ENCODE peak calls at places on chromosomes 7 and 10, in ten cellular contexts. V is AG04450, H is BE2C, R is mucosa of descending colon, K is left lung, T is D721Med, Q is tibial nerve, O is heart right ventricle, C is choroid plexus epithelial cell, P is body of pancreas. U is an unnamed sample.
A peak's percentile ranks its signal among the peaks of the same experiment; 100 is the strongest.

GRCh38 chr10:114245128-114245791 is 6.2 kb downstream of the VWA2 start:
- DNase-seq in P (peak; percentile 61), C (no peak), R (no peak), O (no peak), H (no peak), T (no peak), Q (no peak), V (no peak), K (no peak), U (peak; percentile 14)

GRCh38 chr10:113138937-113139585 is 189.0 kb downstream of the TCF7L2 start:
- DNase-seq in T (no peak), O (no peak), R (no peak), P (no peak), Q (no peak), V (no peak), H (no peak), K (no peak), C (no peak), U (no peak)

GRCh38 chr7:387132-388022 is 97.4 kb downstream of the FOXL3 start:
- DNase-seq in R (no peak), V (no peak), Q (no peak), O (no peak), H (no peak), K (no peak), C (no peak), P (no peak), T (no peak), U (no peak)

GRCh38 chr7:106065560-106066500 is 46.3 kb downstream of the SYPL1 start:
- DNase-seq in V (no peak), T (no peak), C (peak; percentile 64), H (no peak), O (no peak), Q (no peak), P (no peak), R (peak; percentile 66), K (no peak), U (no peak)

GRCh38 chr10:122847782-122848604 is 2.3 kb upstream of the CUZD1 start:
- DNase-seq in O (peak; percentile 12), V (no peak), H (no peak), Q (no peak), R (no peak), C (peak; percentile 44), K (no peak), T (no peak), P (peak; percentile 41), U (no peak)

GRCh38 chr10:93357680-93358079 is 124.5 kb downstream of the MYOF start:
- DNase-seq in V (no peak), O (no peak), T (peak; percentile 36), R (peak; percentile 17), K (no peak), Q (no peak), H (peak; percentile 22), C (peak; percentile 66), P (peak; percentile 27), U (peak; percentile 17)

GRCh38 chr10:3226960-3227724 is 54.6 kb upstream of the PITRM1 start:
- DNase-seq in O (no peak), R (no peak), V (no peak), P (no peak), H (no peak), Q (no peak), K (no peak), C (peak; percentile 85), T (no peak), U (peak; percentile 90)

GRCh38 chr7:81111358-81111757 is 192.5 kb upstream of the SEMA3C start:
- DNase-seq in Q (no peak), T (no peak), C (peak; percentile 98), O (no peak), V (peak; percentile 78), K (no peak), P (no peak), H (no peak), R (peak; percentile 9), U (peak; percentile 91)

GRCh38 chr7:152106990-152107389 is 81.5 kb downstream of the GALNT11 start:
- DNase-seq in O (no peak), V (no peak), K (no peak), T (no peak), C (peak; percentile 44), P (no peak), R (no peak), H (no peak), Q (no peak), U (no peak)

GRCh38 chr10:133130602-133131001 is 29.4 kb upstream of the KNDC1 start:
- DNase-seq in C (no peak), R (no peak), K (no peak), H (no peak), O (no peak), T (no peak), Q (peak; percentile 10), P (no peak), V (no peak), U (no peak)

GRCh38 chr10:108582387-108582786 is 1340.9 kb downstream of the XPNPEP1 start:
- DNase-seq in T (no peak), V (no peak), Q (no peak), K (no peak), P (no peak), R (no peak), O (no peak), H (no peak), C (peak; percentile 84), U (peak; percentile 42)

GRCh38 chr10:132549416-132549815 is 11.8 kb downstream of the INPP5A start:
- DNase-seq in R (no peak), K (no peak), H (no peak), O (no peak), Q (no peak), V (no peak), T (no peak), C (no peak), P (no peak), U (no peak)

GRCh38 chr7:4616116-4616515 is 66.0 kb upstream of the FOXK1 start:
- DNase-seq in V (no peak), H (no peak), K (no peak), T (no peak), O (no peak), C (no peak), P (no peak), R (no peak), Q (no peak), U (no peak)

GRCh38 chr7:121961491-121961890 is 88.5 kb downstream of the PTPRZ1 start:
- DNase-seq in P (no peak), H (no peak), C (peak; percentile 28), K (no peak), Q (no peak), V (no peak), R (no peak), T (no peak), O (no peak), U (no peak)

GRCh38 chr7:121966538-121967332 is 93.8 kb downstream of the PTPRZ1 start:
- DNase-seq in K (no peak), O (no peak), V (no peak), P (no peak), H (no peak), R (no peak), C (no peak), T (no peak), Q (no peak), U (no peak)

GRCh38 chr7:121960678-121961461 is 87.9 kb downstream of the PTPRZ1 start:
- DNase-seq in P (no peak), T (no peak), R (no peak), H (no peak), Q (no peak), O (no peak), V (peak; percentile 26), K (no peak), C (peak; percentile 74), U (peak; percentile 90)
- TF ChIP-seq CTCF in P (no peak), T (peak; percentile 41), R (no peak), H (no peak), Q (no peak), O (no peak), V (no peak), K (no peak), C (peak; percentile 19), U (no peak)

GRCh38 chr10:50275650-50276235 is 24.4 kb upstream of the ASAH2 start:
- DNase-seq in Q (peak; percentile 24), R (peak; percentile 78), T (no peak), C (peak; percentile 36), H (peak; percentile 43), V (no peak), P (peak; percentile 59), K (no peak), O (peak; percentile 18), U (peak; percentile 28)
- TF ChIP-seq CTCF in Q (peak; percentile 40), R (peak; percentile 34), T (peak; percentile 41), C (peak; percentile 73), H (peak; percentile 70), V (peak; percentile 46), P (peak; percentile 61), K (peak; percentile 50), O (peak; percentile 65), U (peak; percentile 82)

GRCh38 chr10:109866995-109867635 is 56.2 kb downstream of the XPNPEP1 start:
- DNase-seq in V (no peak), K (no peak), Q (no peak), O (no peak), C (peak; percentile 38), H (no peak), P (peak; percentile 28), R (no peak), T (no peak), U (no peak)

GRCh38 chr10:109862738-109863137 is 60.6 kb downstream of the XPNPEP1 start:
- DNase-seq in V (no peak), H (no peak), O (no peak), P (no peak), T (no peak), R (no peak), K (no peak), C (no peak), Q (no peak), U (no peak)

GRCh38 chr10:109863775-109864174 is 59.5 kb downstream of the XPNPEP1 start:
- DNase-seq in H (no peak), K (no peak), Q (no peak), P (no peak), V (no peak), T (no peak), R (no peak), O (no peak), C (no peak), U (no peak)

GRCh38 chr10:109871476-109871875 is 51.8 kb downstream of the XPNPEP1 start:
- DNase-seq in P (no peak), V (no peak), C (no peak), Q (no peak), H (no peak), R (no peak), T (no peak), K (no peak), O (no peak), U (no peak)

GRCh38 chr10:109866168-109866994 is 56.9 kb downstream of the XPNPEP1 start:
- DNase-seq in P (peak; percentile 23), R (no peak), H (peak; percentile 38), Q (no peak), V (no peak), O (peak; percentile 30), K (no peak), T (no peak), C (peak; percentile 42), U (peak; percentile 10)
- TF ChIP-seq CTCF in P (peak; percentile 22), R (no peak), H (peak; percentile 62), Q (no peak), V (peak; percentile 43), O (peak; percentile 47), K (no peak), T (peak; percentile 14), C (peak; percentile 47), U (peak; percentile 68)

DNA sequence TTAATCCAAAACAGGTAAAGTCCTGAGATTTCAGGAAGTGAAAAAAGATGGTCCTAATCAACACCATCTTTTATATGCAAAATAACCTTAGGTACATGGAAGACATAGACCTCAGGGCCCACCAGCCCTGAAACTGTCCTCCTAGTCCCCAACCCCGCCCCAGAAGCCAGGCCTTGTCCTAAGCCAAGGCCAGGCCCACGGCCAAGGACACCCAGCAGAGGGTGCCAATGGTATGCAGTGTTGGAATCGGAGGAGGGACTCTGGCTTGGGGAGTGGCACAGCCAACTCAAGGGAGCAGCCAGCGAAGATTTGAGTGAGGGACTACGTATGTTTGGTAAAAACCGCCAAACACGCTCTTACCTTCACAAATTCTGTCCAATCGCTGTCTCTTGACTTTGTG is 96.7 kb downstream of the ZRANB1 start:
- DNase-seq in K (peak; percentile 71), T (no peak), P (peak; percentile 80), O (peak; percentile 69), R (peak; percentile 76), C (no peak), V (no peak), Q (no peak), H (no peak), U (peak; percentile 26)
- TF ChIP-seq CTCF in K (no peak), T (peak; percentile 24), P (peak; percentile 42), O (peak; percentile 47), R (peak; percentile 10), C (peak; percentile 34), V (peak; percentile 6), Q (no peak), H (peak; percentile 38), U (peak; percentile 55)

U was measured in HFFc6.